ENCODE peak calls at places on chromosomes 3 and 15, in four cellular contexts. R, F, D and Y are unnamed samples.

GRCh38 chr3:143571548-143571947 is 276.7 kb downstream of the SLC9A9 start:
- DNase-seq in D (no peak), F (no peak), R (no peak), Y (no peak)

GRCh38 chr15:75198560-75199346 is 2.9 kb upstream of the C15orf39 start:
- DNase-seq in D (no peak), R (no peak), F (no peak), Y (no peak)

GRCh38 chr15:72521682-72522081 is 47.6 kb downstream of the ARIH1 start:
- DNase-seq in D (no peak), F (no peak), R (no peak), Y (no peak)

GRCh38 chr3:33883538-33884203 is 85.2 kb downstream of the PDCD6IP start:
- DNase-seq in F (peak), D (peak), R (no peak), Y (no peak)

GRCh38 chr15:53976844-53977392 is 1.3 kb upstream of the UNC13C start:
- DNase-seq in R (no peak), F (no peak), D (no peak), Y (no peak)

GRCh38 chr15:85785887-85786777 is 8.6 kb downstream of the KLHL25 start:
- DNase-seq in R (no peak), D (no peak), F (no peak), Y (no peak)

GRCh38 chr3:25457642-25458419 is 29.8 kb downstream of the RARB start:
- DNase-seq in F (no peak), D (no peak), R (no peak), Y (no peak)

GRCh38 chr3:85576091-85576690 is 617.4 kb downstream of the CADM2 start:
- DNase-seq in R (peak), F (peak), D (peak), Y (peak)

GRCh38 chr3:4809970-4810369 is 169.3 kb upstream of the BHLHE40 start:
- DNase-seq in F (no peak), R (no peak), D (no peak), Y (no peak)

GRCh38 chr3:54506603-54507002 is 384.3 kb downstream of the CACNA2D3 start:
- DNase-seq in D (no peak), R (no peak), F (no peak), Y (no peak)

GRCh38 chr15:51375966-51376640 is 34.6 kb downstream of the GLDN start:
- DNase-seq in F (no peak), D (no peak), R (no peak), Y (no peak)

GRCh38 chr3:187112934-187113793 is 26.1 kb downstream of the RPL39L start:
- DNase-seq in D (no peak), R (no peak), F (no peak), Y (no peak)

GRCh38 chr3:64143399-64144130 is 81.7 kb downstream of the PRICKLE2 start:
- DNase-seq in D (no peak), F (no peak), R (no peak), Y (no peak)

GRCh38 chr3:171270541-171270940 is 189.7 kb downstream of the TNIK start:
- DNase-seq in R (no peak), D (no peak), F (no peak), Y (no peak)

GRCh38 chr3:106176734-106177133 is 307.9 kb upstream of the CBLB start:
- DNase-seq in D (no peak), F (peak), R (peak), Y (peak)

GRCh38 chr3:69488026-69488425 is 102.1 kb upstream of the FRMD4B start:
- DNase-seq in D (no peak), F (no peak), R (no peak), Y (no peak)

GRCh38 chr15:76158250-76158649 is 98.5 kb downstream of the TMEM266 start:
- DNase-seq in D (no peak), F (no peak), R (no peak), Y (no peak)

GRCh38 chr3:8319935-8320634 is 181.5 kb upstream of the LMCD1 start:
- DNase-seq in D (no peak), F (no peak), R (no peak), Y (no peak)

GRCh38 chr3:119559441-119559963 is at the start of gene CD80:
- DNase-seq in R (peak), D (no peak), F (peak), Y (peak)

GRCh38 chr3:149278911-149279310 is 54.5 kb downstream of the TM4SF18 start:
- DNase-seq in R (no peak), D (no peak), F (no peak), Y (no peak)

GRCh38 chr3:66038726-66039589 is at the start of gene MAGI1:
- DNase-seq in D (peak), R (no peak), F (peak), Y (peak)

GRCh38 chr15:33026614-33027013 is 167.9 kb downstream of the FMN1 start:
- DNase-seq in R (no peak), F (no peak), D (no peak), Y (no peak)

GRCh38 chr15:66047321-66048024 is 178.2 kb downstream of the RAB11A start:
- DNase-seq in D (no peak), F (no peak), R (no peak), Y (no peak)

GRCh38 chr15:89728254-89728653 is 22.8 kb downstream of the MESP1 start:
- DNase-seq in D (no peak), R (no peak), F (no peak), Y (no peak)